ENCODE peak calls at places on chromosomes 5 and 9, in six cellular contexts. H is neural progenitor cell, O is MM.1S, M is GM23338, C is GM23248, E is Karpas-422. I is an unnamed sample. For H3K79me2 and H3K4me1, the result is how much of the 10 kb centered on the place peaks cover.

GRCh38 chr5:122311888-122312669 is at the start of gene SNCAIP:
- DNase-seq in H (peak), O (peak), M (peak), C (peak), E (no peak), I (peak)

GRCh38 chr9:126676685-126677143 is 63.0 kb downstream of the LMX1B start:
- DNase-seq in H (peak), O (no peak), M (peak), C (no peak), E (no peak), I (no peak)

GRCh38 chr5:76083555-76084495 is 642 bp downstream of the SV2C start:
- DNase-seq in H (peak), O (peak), M (peak), C (peak), E (no peak), I (no peak)

GRCh38 chr9:81971727-81972126 is 16.8 kb upstream of the SPATA31D1 start:
- DNase-seq in H (no peak), O (no peak), M (no peak), C (no peak), E (no peak), I (no peak)

GRCh38 chr9:133375116-133375723 is 640 bp downstream of the SURF4 start:
- DNase-seq in H (peak), O (peak), M (peak), C (peak), E (peak), I (peak)

GRCh38 chr5:159655757-159656409 is 260.4 kb upstream of the ADRA1B start:
- DNase-seq in H (no peak), O (no peak), M (no peak), C (no peak), E (no peak), I (no peak)

GRCh38 chr5:135478938-135479337 is 26.8 kb upstream of the TIFAB start:
- DNase-seq in H (peak), O (no peak), M (no peak), C (no peak), E (no peak), I (no peak)

GRCh38 chr9:136776947-136777346 is 12.6 kb upstream of the LCN15 start:
- DNase-seq in H (no peak), O (no peak), M (no peak), C (no peak), E (no peak), I (no peak)

GRCh38 chr9:99391937-99392574 is 170.0 kb downstream of the SEC61B start:
- DNase-seq in H (no peak), O (no peak), M (no peak), C (no peak), E (no peak), I (no peak)

GRCh38 chr9:110152704-110153374 is 55.1 kb downstream of the C9orf152 start:
- DNase-seq in H (peak), O (peak), M (peak), C (peak), E (peak), I (no peak)

GRCh38 chr9:79037338-79037737 is 534.4 kb upstream of the TLE4 start:
- DNase-seq in H (no peak), O (no peak), M (no peak), C (no peak), E (no peak), I (no peak)

GRCh38 chr5:137357436-137357835 is 141.7 kb downstream of the SPOCK1 start:
- DNase-seq in H (no peak), O (no peak), M (no peak), C (no peak), E (no peak), I (no peak)

DNA sequence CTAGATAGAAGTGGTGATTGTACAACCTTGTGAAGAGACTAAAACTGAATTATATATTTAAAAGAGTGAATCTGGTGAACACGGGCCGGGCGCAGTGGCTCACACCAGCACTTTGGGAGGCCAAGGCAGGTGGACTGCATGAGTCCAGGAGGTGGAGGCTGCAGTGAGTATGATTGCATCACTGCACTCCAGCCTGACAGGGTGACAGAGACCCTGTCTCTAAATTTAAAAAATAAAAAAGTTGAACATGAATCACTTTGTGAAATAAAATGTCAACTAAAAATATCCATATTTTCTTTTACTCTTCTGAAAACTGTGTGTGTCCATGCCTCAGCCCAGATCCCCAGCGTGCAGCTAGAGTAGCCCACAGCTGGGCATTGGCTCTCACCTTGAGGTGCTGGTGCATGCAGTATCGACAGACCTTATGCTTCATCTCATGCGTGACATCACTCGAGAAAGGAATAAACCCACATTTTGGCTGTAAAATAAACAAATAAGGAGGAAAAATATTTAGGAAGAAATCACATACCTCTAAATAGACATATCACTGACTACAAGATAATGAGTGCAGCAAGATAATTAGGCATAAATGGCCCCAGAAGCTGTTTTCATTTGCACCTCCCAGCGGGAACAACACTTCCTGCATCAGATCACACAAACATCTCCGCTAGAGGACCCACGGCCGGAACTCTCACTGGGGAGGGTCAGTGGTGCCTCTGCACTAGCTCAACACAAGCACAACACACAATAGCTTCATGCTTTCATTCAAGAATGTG is 22.1 kb downstream of the IPPK start:
- DNase-seq in H (no peak), O (no peak), M (no peak), C (no peak), E (no peak), I (no peak)
- H3K79me2 ChIP-seq in H (under half), O (under half), M (under half), C (half or more), E (under half), I (under half)

DNA sequence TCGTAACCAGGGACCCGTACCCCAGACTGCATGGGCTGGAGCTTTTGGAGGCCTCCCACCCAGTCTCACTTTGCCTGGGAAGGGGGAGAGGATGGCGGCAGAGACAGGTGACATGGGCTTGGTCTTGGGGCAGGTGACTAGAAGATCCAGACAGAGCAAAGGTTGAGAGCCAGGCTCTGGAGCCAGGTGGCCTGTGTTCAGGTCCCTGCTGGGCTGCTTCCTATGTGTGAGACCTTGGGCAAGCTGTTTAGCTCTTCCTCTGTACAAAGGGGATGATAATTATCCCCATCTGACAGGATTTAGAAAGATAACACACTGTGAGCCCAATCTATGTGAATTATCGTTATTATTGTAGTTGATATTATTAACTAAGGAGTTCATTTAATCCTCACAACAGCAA is 16.1 kb upstream of the NDST1 start:
- DNase-seq in H (no peak), O (no peak), M (no peak), C (no peak), E (no peak), I (no peak)
- H3K4me1 ChIP-seq in H (half or more), O (under half), M (half or more), C (half or more), E (half or more), I (half or more)

GRCh38 chr9:105296445-105296844 is 52.0 kb downstream of the SLC44A1 start:
- DNase-seq in H (no peak), O (no peak), M (no peak), C (no peak), E (no peak), I (no peak)

GRCh38 chr9:105295986-105296385 is 51.5 kb downstream of the SLC44A1 start:
- DNase-seq in H (peak), O (no peak), M (peak), C (peak), E (no peak), I (no peak)

GRCh38 chr9:105296889-105297288 is 52.4 kb downstream of the SLC44A1 start:
- DNase-seq in H (peak), O (no peak), M (peak), C (peak), E (no peak), I (peak)

GRCh38 chr9:105297442-105298097 is 53.1 kb downstream of the SLC44A1 start:
- DNase-seq in H (no peak), O (no peak), M (peak), C (no peak), E (no peak), I (no peak)

GRCh38 chr9:105299190-105299854 is 54.9 kb downstream of the SLC44A1 start:
- DNase-seq in H (no peak), O (no peak), M (no peak), C (peak), E (no peak), I (peak)
- H3K79me2 ChIP-seq in H (under half), O (half or more), M (half or more), C (half or more), E (under half), I (under half)

DNA sequence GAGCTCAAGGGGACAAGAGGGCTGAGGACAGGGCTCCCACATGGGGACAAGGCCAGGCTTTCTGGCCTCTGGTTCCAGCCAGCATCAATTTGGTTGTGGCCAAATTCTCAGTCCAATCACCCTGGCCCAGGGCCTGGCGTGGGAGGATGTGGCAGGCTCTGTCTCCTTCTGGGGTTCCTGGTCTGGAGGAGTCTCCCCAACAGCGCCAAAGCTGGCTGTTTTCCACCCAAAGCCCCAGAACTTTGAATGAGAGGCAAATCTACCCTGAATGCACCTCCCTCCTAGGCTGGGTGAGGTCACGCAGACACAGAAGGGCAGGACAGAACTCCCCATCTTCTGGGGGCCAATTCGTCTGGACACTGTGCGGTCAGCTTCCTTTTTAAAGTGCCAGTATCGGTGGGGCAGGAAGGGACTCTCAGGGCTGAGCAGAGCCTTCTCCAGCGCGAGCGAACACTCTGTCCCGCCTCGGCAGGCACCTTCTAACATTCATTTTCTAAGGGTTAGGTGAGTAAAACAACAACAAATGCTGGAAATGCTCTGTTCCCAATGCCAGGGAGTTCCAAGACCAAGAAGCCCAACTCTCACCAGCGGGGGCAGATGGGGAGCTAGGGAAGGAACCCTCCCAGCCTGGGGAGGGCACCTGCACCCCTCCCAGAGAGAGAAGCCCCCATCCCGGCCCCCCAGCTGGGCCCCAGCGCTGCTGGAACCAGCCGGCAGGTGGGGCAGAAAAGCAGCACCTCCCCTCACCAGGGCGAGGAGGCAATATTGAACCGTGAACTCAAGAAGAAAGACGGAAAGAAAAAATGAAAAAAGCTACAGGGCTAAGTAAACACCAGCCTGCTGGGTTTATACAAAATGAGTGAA is 3.6 kb upstream of the DPM2 start:
- DNase-seq in H (no peak), O (no peak), M (no peak), C (no peak), E (no peak), I (no peak)
- H3K4me1 ChIP-seq in H (under half), O (under half), M (under half), C (under half), E (under half), I (under half)

DNA sequence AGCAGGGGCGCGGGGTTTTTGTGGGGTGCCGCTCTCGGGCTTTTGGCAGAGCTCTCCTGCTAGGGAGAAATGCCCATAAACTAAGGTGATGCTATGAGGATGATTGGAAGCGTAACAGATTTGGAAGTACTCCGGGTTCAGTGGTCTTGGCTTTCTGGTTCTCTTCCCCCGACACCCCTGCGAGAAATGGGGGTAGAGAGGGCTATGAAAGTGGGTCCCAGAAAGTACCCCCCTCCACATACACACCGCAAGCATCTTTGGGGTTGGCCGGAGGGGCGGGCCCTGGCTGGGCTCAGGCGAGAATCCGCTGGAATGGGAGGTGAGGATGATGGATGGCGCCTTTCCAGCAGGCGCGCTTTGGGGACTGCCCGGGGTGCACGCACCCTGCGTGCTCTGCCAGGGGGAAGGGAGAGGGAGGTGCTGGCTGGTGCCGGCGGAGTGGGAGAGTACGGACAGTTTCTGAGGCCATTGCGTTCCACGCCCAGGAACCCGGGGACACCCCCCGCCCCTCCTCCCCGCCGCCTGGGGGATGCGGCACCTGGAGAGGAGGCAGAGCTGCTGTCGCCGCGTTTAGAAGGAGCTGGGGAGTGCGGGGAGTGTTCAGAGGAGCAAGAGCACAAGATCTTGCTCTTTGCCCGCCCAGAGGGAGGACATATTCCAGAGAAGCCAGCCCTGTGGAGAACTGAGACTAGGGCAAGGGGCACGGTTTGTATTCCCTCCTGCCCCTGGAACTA is 1.9 kb downstream of the PCSK5 start:
- DNase-seq in H (peak), O (no peak), M (peak), C (peak), E (no peak), I (no peak)
- H3K79me2 ChIP-seq in H (half or more), O (under half), M (half or more), C (under half), E (under half), I (under half)

GRCh38 chr5:131330031-131330430 is 66.2 kb downstream of the CDC42SE2 start:
- DNase-seq in H (no peak), O (no peak), M (no peak), C (no peak), E (no peak), I (no peak)
- H3K4me1 ChIP-seq in H (under half), O (under half), M (under half), C (under half), E (under half), I (under half)

GRCh38 chr5:58107704-58108103 is 352.2 kb downstream of the PLK2 start:
- DNase-seq in H (no peak), O (no peak), M (no peak), C (peak), E (no peak), I (peak)

GRCh38 chr5:58106754-58107410 is 353.0 kb downstream of the PLK2 start:
- DNase-seq in H (no peak), O (no peak), M (no peak), C (no peak), E (no peak), I (no peak)

GRCh38 chr5:58108507-58108906 is 351.4 kb downstream of the PLK2 start:
- DNase-seq in H (no peak), O (no peak), M (no peak), C (no peak), E (no peak), I (no peak)

DNA sequence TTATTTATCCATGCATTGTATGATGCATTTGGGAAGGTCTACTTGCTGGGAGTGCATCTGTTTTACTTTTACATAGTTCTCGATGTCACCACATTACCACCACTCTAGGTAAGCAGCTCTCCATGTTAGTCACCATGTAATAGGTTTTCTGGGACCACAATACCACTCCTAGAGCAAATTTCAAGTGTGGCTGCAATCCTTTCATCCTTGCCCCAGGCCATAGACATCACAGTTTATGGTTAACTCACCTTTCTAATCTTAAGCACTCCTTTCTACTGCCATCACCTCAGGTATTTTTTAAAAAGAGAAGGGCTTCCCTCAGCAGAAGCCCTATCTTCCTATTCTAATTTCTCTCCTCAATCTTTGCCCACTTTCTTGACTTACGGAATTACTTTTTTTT is 354.1 kb downstream of the PLK2 start:
- DNase-seq in H (no peak), O (no peak), M (no peak), C (no peak), E (no peak), I (no peak)
- H3K79me2 ChIP-seq in H (under half), O (under half), M (under half), C (under half), E (under half), I (under half)

I was measured in astrocyte.